ENCODE peak calls at places on chromosomes 2 and 18, in nine cellular contexts. One of them, this sample, is unnamed.

GRCh38 chr2:109481196-109481555 is 132.6 kb downstream of the SEPTIN10 start:
- DNase-seq in bronchial epithelial cell: no peak
- DNase-seq in fibroblast of villous mesenchyme: no peak
- DNase-seq in WTC11: no peak
- DNase-seq in activated CD8-positive, alpha-beta T cell treated with anti-CD3 and anti-CD28 coated beads for 36 hours: no peak
- DNase-seq in AG09309: no peak
- DNase-seq in BJ: no peak
- DNase-seq in kidney: peak; percentile 35
- DNase-seq in ascending aorta: no peak
- DNase-seq in this sample: no peak

GRCh38 chr2:85797959-85798358 is 44.2 kb downstream of the ATOH8 start:
- DNase-seq in bronchial epithelial cell: peak; percentile 10
- DNase-seq in fibroblast of villous mesenchyme: peak; percentile 76
- DNase-seq in WTC11: no peak
- DNase-seq in activated CD8-positive, alpha-beta T cell treated with anti-CD3 and anti-CD28 coated beads for 36 hours: no peak
- DNase-seq in AG09309: no peak
- DNase-seq in BJ: no peak
- DNase-seq in kidney: no peak
- DNase-seq in ascending aorta: no peak
- DNase-seq in this sample: no peak

GRCh38 chr2:130766711-130767407 is 11.5 kb downstream of the AMER3 start:
- DNase-seq in bronchial epithelial cell: no peak
- DNase-seq in fibroblast of villous mesenchyme: no peak
- DNase-seq in WTC11: no peak
- DNase-seq in activated CD8-positive, alpha-beta T cell treated with anti-CD3 and anti-CD28 coated beads for 36 hours: no peak
- DNase-seq in AG09309: no peak
- DNase-seq in BJ: no peak
- DNase-seq in kidney: peak; percentile 23
- DNase-seq in ascending aorta: no peak
- DNase-seq in this sample: peak; percentile 64

GRCh38 chr2:188598551-188598950 is 306.9 kb downstream of the GULP1 start:
- DNase-seq in bronchial epithelial cell: no peak
- DNase-seq in fibroblast of villous mesenchyme: peak; percentile 32
- DNase-seq in WTC11: no peak
- DNase-seq in activated CD8-positive, alpha-beta T cell treated with anti-CD3 and anti-CD28 coated beads for 36 hours: no peak
- DNase-seq in AG09309: no peak
- DNase-seq in BJ: no peak
- DNase-seq in kidney: no peak
- DNase-seq in ascending aorta: no peak
- DNase-seq in this sample: no peak

GRCh38 chr2:235709124-235709813 is 215.4 kb downstream of the AGAP1 start:
- DNase-seq in bronchial epithelial cell: peak; percentile 87
- DNase-seq in fibroblast of villous mesenchyme: no peak
- DNase-seq in WTC11: no peak
- DNase-seq in activated CD8-positive, alpha-beta T cell treated with anti-CD3 and anti-CD28 coated beads for 36 hours: no peak
- DNase-seq in AG09309: no peak
- DNase-seq in BJ: no peak
- DNase-seq in kidney: no peak
- DNase-seq in ascending aorta: no peak
- DNase-seq in this sample: no peak

GRCh38 chr2:10410001-10410671 is 38.0 kb downstream of the ODC1 start:
- DNase-seq in bronchial epithelial cell: no peak
- DNase-seq in fibroblast of villous mesenchyme: no peak
- DNase-seq in WTC11: no peak
- DNase-seq in activated CD8-positive, alpha-beta T cell treated with anti-CD3 and anti-CD28 coated beads for 36 hours: no peak
- DNase-seq in AG09309: no peak
- DNase-seq in BJ: no peak
- DNase-seq in kidney: no peak
- DNase-seq in ascending aorta: no peak
- DNase-seq in this sample: no peak

GRCh38 chr18:45775726-45776125 is 49.7 kb upstream of the SIGLEC15 start:
- DNase-seq in bronchial epithelial cell: no peak
- DNase-seq in fibroblast of villous mesenchyme: no peak
- DNase-seq in WTC11: no peak
- DNase-seq in activated CD8-positive, alpha-beta T cell treated with anti-CD3 and anti-CD28 coated beads for 36 hours: no peak
- DNase-seq in AG09309: no peak
- DNase-seq in BJ: no peak
- DNase-seq in kidney: no peak
- DNase-seq in ascending aorta: no peak
- DNase-seq in this sample: no peak

GRCh38 chr2:162475661-162476060 is 131.7 kb downstream of the GCA start:
- DNase-seq in bronchial epithelial cell: peak; percentile 84
- DNase-seq in fibroblast of villous mesenchyme: no peak
- DNase-seq in WTC11: no peak
- DNase-seq in activated CD8-positive, alpha-beta T cell treated with anti-CD3 and anti-CD28 coated beads for 36 hours: no peak
- DNase-seq in AG09309: no peak
- DNase-seq in BJ: no peak
- DNase-seq in kidney: no peak
- DNase-seq in ascending aorta: no peak
- DNase-seq in this sample: no peak

GRCh38 chr2:63642941-63643340 is 54.2 kb downstream of the MDH1 start:
- DNase-seq in bronchial epithelial cell: no peak
- DNase-seq in fibroblast of villous mesenchyme: no peak
- DNase-seq in WTC11: no peak
- DNase-seq in activated CD8-positive, alpha-beta T cell treated with anti-CD3 and anti-CD28 coated beads for 36 hours: no peak
- DNase-seq in AG09309: no peak
- DNase-seq in BJ: no peak
- DNase-seq in kidney: no peak
- DNase-seq in ascending aorta: no peak
- DNase-seq in this sample: no peak

GRCh38 chr2:85718006-85718391 is 23.8 kb downstream of the GNLY start:
- DNase-seq in bronchial epithelial cell: no peak
- DNase-seq in fibroblast of villous mesenchyme: no peak
- DNase-seq in WTC11: no peak
- DNase-seq in activated CD8-positive, alpha-beta T cell treated with anti-CD3 and anti-CD28 coated beads for 36 hours: no peak
- DNase-seq in AG09309: no peak
- DNase-seq in BJ: no peak
- DNase-seq in kidney: no peak
- DNase-seq in ascending aorta: no peak
- DNase-seq in this sample: no peak

GRCh38 chr2:72927066-72927465 is 9.7 kb downstream of the EMX1 start:
- DNase-seq in bronchial epithelial cell: no peak
- DNase-seq in fibroblast of villous mesenchyme: no peak
- DNase-seq in WTC11: no peak
- DNase-seq in activated CD8-positive, alpha-beta T cell treated with anti-CD3 and anti-CD28 coated beads for 36 hours: no peak
- DNase-seq in AG09309: no peak
- DNase-seq in BJ: no peak
- DNase-seq in kidney: no peak
- DNase-seq in ascending aorta: no peak
- DNase-seq in this sample: no peak

GRCh38 chr2:72923833-72924352 is 6.6 kb downstream of the EMX1 start:
- DNase-seq in bronchial epithelial cell: no peak
- DNase-seq in fibroblast of villous mesenchyme: no peak
- DNase-seq in WTC11: peak; percentile 48
- DNase-seq in activated CD8-positive, alpha-beta T cell treated with anti-CD3 and anti-CD28 coated beads for 36 hours: no peak
- DNase-seq in AG09309: no peak
- DNase-seq in BJ: no peak
- DNase-seq in kidney: no peak
- DNase-seq in ascending aorta: no peak
- DNase-seq in this sample: peak; percentile 79

GRCh38 chr2:72925328-72925943 is 8.1 kb downstream of the EMX1 start:
- DNase-seq in bronchial epithelial cell: no peak
- DNase-seq in fibroblast of villous mesenchyme: no peak
- DNase-seq in WTC11: peak; percentile 31
- DNase-seq in activated CD8-positive, alpha-beta T cell treated with anti-CD3 and anti-CD28 coated beads for 36 hours: no peak
- DNase-seq in AG09309: no peak
- DNase-seq in BJ: no peak
- DNase-seq in kidney: no peak
- DNase-seq in ascending aorta: no peak
- DNase-seq in this sample: peak; percentile 76

GRCh38 chr2:72926368-72926767 is 9.0 kb downstream of the EMX1 start:
- DNase-seq in bronchial epithelial cell: no peak
- DNase-seq in fibroblast of villous mesenchyme: no peak
- DNase-seq in WTC11: no peak
- DNase-seq in activated CD8-positive, alpha-beta T cell treated with anti-CD3 and anti-CD28 coated beads for 36 hours: no peak
- DNase-seq in AG09309: no peak
- DNase-seq in BJ: no peak
- DNase-seq in kidney: no peak
- DNase-seq in ascending aorta: no peak
- DNase-seq in this sample: no peak

DNA sequence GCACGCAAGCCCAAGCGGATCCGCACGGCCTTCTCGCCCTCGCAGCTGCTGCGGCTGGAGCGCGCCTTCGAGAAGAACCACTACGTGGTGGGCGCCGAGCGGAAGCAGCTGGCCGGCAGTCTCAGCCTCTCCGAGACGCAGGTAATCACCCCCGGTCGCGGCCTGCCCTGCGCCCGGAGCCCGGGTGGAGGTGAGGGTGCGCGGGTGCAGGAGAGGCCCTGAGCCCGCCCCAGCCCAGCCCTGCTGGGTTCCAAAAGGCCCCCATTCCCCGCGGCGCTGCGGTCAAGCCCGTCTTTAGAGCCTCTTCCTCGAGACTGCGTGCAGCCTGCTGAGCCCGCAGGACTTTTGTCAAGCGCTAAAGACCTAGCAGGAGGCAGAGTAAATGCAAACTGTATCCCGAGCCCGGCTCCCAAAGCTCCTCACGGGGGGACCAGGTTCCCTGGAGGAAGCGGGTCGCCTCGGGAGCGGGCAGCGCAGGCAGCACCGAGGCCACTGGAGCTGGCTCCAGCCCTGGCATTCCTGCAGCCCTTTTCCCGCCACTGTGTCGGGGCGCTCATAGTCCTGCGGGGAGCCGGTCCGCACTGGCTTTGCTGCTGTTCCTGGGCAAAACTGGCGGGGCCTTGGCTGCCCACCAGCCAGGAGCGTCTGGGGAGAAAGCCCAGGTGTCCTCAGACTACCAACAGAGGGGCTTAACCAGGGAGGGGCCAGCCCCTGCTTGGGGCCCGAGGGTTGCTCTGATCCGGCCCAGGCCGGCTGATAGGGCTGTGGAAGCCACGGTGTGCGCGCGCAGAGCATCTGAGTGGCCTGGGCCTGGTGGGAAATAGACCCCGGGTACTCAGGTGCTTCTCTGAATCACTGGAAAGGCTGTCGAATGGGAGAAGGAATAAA is 7.3 kb downstream of the EMX1 start:
- DNase-seq in bronchial epithelial cell: no peak
- DNase-seq in fibroblast of villous mesenchyme: no peak
- DNase-seq in WTC11: peak; percentile 58
- DNase-seq in activated CD8-positive, alpha-beta T cell treated with anti-CD3 and anti-CD28 coated beads for 36 hours: peak; percentile 58
- DNase-seq in AG09309: no peak
- DNase-seq in BJ: no peak
- DNase-seq in kidney: no peak
- DNase-seq in ascending aorta: no peak
- DNase-seq in this sample: peak; percentile 84
- TF ChIP-seq CTCF in bronchial epithelial cell: no peak
- TF ChIP-seq CTCF in fibroblast of villous mesenchyme: no peak
- TF ChIP-seq CTCF in WTC11: no peak
- TF ChIP-seq CTCF in activated CD8-positive, alpha-beta T cell treated with anti-CD3 and anti-CD28 coated beads for 36 hours: no peak
- TF ChIP-seq CTCF in AG09309: no peak
- TF ChIP-seq CTCF in BJ: no peak
- TF ChIP-seq CTCF in kidney: no peak
- TF ChIP-seq CTCF in ascending aorta: no peak
- TF ChIP-seq CTCF in this sample: no peak

GRCh38 chr18:5839102-5839501 is 56.2 kb downstream of the TMEM200C start:
- DNase-seq in bronchial epithelial cell: no peak
- DNase-seq in fibroblast of villous mesenchyme: no peak
- DNase-seq in WTC11: no peak
- DNase-seq in activated CD8-positive, alpha-beta T cell treated with anti-CD3 and anti-CD28 coated beads for 36 hours: no peak
- DNase-seq in AG09309: no peak
- DNase-seq in BJ: no peak
- DNase-seq in kidney: no peak
- DNase-seq in ascending aorta: no peak
- DNase-seq in this sample: no peak

GRCh38 chr18:5842653-5843052 is 52.7 kb downstream of the TMEM200C start:
- DNase-seq in bronchial epithelial cell: no peak
- DNase-seq in fibroblast of villous mesenchyme: no peak
- DNase-seq in WTC11: no peak
- DNase-seq in activated CD8-positive, alpha-beta T cell treated with anti-CD3 and anti-CD28 coated beads for 36 hours: no peak
- DNase-seq in AG09309: no peak
- DNase-seq in BJ: no peak
- DNase-seq in kidney: no peak
- DNase-seq in ascending aorta: no peak
- DNase-seq in this sample: no peak

GRCh38 chr18:5841518-5841917 is 53.8 kb downstream of the TMEM200C start:
- DNase-seq in bronchial epithelial cell: no peak
- DNase-seq in fibroblast of villous mesenchyme: no peak
- DNase-seq in WTC11: no peak
- DNase-seq in activated CD8-positive, alpha-beta T cell treated with anti-CD3 and anti-CD28 coated beads for 36 hours: no peak
- DNase-seq in AG09309: no peak
- DNase-seq in BJ: no peak
- DNase-seq in kidney: no peak
- DNase-seq in ascending aorta: no peak
- DNase-seq in this sample: no peak
- TF ChIP-seq CTCF in bronchial epithelial cell: no peak
- TF ChIP-seq CTCF in fibroblast of villous mesenchyme: no peak
- TF ChIP-seq CTCF in WTC11: no peak
- TF ChIP-seq CTCF in activated CD8-positive, alpha-beta T cell treated with anti-CD3 and anti-CD28 coated beads for 36 hours: no peak
- TF ChIP-seq CTCF in AG09309: no peak
- TF ChIP-seq CTCF in BJ: no peak
- TF ChIP-seq CTCF in kidney: no peak
- TF ChIP-seq CTCF in ascending aorta: no peak
- TF ChIP-seq CTCF in this sample: peak; percentile 38

GRCh38 chr2:219886615-219887014 is 259.2 kb downstream of the SLC4A3 start:
- DNase-seq in bronchial epithelial cell: peak; percentile 58
- DNase-seq in fibroblast of villous mesenchyme: no peak
- DNase-seq in WTC11: no peak
- DNase-seq in activated CD8-positive, alpha-beta T cell treated with anti-CD3 and anti-CD28 coated beads for 36 hours: no peak
- DNase-seq in AG09309: no peak
- DNase-seq in BJ: no peak
- DNase-seq in kidney: no peak
- DNase-seq in ascending aorta: no peak
- DNase-seq in this sample: no peak
- TF ChIP-seq CTCF in bronchial epithelial cell: peak; percentile 25
- TF ChIP-seq CTCF in fibroblast of villous mesenchyme: no peak
- TF ChIP-seq CTCF in WTC11: no peak
- TF ChIP-seq CTCF in activated CD8-positive, alpha-beta T cell treated with anti-CD3 and anti-CD28 coated beads for 36 hours: no peak
- TF ChIP-seq CTCF in AG09309: peak; percentile 40
- TF ChIP-seq CTCF in BJ: peak; percentile 46
- TF ChIP-seq CTCF in kidney: no peak
- TF ChIP-seq CTCF in ascending aorta: no peak
- TF ChIP-seq CTCF in this sample: peak; percentile 37

DNA sequence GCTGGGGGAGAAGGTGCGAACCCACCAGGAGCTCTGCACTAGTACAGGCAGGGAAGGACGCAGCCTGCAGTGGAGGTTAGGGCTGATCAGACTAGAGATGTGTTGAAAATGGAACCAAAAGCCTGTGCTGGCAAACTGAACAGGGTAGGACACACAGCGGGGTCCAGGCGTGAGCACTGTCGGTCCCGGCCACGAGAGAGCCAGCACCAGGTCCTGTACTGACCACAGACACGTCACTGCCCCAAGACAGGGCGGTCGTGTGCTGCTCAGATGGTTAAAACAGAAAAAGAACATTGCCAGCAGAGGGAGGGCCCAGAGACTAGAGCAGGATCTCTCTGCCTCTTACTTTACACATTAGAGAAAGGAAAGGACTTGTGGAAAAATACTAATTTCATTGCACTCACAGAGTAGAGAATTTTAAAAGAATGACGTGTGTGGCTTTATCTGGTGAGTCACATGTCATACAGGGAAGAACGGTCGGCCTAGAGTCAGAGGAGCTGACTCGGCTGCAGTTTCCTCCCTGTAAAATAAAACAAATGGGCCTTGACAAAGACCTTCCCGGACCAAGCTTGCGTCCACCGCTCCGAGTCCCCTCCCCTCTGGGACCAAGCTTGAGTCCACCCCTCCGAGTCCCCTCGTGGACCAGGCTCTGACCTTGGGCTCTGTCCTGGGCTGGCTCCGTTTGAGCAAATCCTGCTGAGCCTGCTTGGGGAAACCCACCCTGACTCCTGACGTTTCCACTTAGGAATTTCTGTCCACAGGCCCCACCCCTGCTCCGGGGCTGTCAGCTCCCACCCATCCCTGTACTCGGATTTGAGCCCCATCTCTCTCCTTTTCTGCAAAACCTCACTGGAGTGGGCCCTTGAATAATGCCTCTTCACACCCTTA is 16.7 kb upstream of the ADI1 start:
- DNase-seq in bronchial epithelial cell: peak; percentile 84
- DNase-seq in fibroblast of villous mesenchyme: peak; percentile 98
- DNase-seq in WTC11: no peak
- DNase-seq in activated CD8-positive, alpha-beta T cell treated with anti-CD3 and anti-CD28 coated beads for 36 hours: peak; percentile 16
- DNase-seq in AG09309: peak; percentile 72
- DNase-seq in BJ: peak; percentile 87
- DNase-seq in kidney: peak; percentile 95
- DNase-seq in ascending aorta: peak; percentile 46
- DNase-seq in this sample: no peak
- TF ChIP-seq CTCF in bronchial epithelial cell: no peak
- TF ChIP-seq CTCF in fibroblast of villous mesenchyme: peak; percentile 43
- TF ChIP-seq CTCF in WTC11: no peak
- TF ChIP-seq CTCF in activated CD8-positive, alpha-beta T cell treated with anti-CD3 and anti-CD28 coated beads for 36 hours: no peak
- TF ChIP-seq CTCF in AG09309: no peak
- TF ChIP-seq CTCF in BJ: peak; percentile 33
- TF ChIP-seq CTCF in kidney: no peak
- TF ChIP-seq CTCF in ascending aorta: no peak
- TF ChIP-seq CTCF in this sample: peak; percentile 44